ENCODE peak calls at places on chromosomes 11 and 22, in eight cellular contexts. M, Y, N, L, S, G, V and A are unnamed samples.
A peak's percentile ranks its signal among the peaks of the same experiment; 100 is the strongest.

GRCh38 chr22:46537221-46537945 is at the start of gene CELSR1:
- DNase-seq in M (no peak), Y (peak; percentile 13), N (no peak), L (peak; percentile 58), S (no peak), G (peak; percentile 90), V (no peak), A (no peak)

GRCh38 chr11:540583-541432 is 3.5 kb downstream of the LRRC56 start:
- DNase-seq in M (no peak), Y (no peak), N (no peak), L (no peak), S (no peak), G (no peak), V (no peak), A (no peak)

GRCh38 chr11:2137202-2138071 is 1.8 kb downstream of the IGF2 start:
- DNase-seq in M (no peak), Y (peak; percentile 11), N (peak; percentile 81), L (peak; percentile 77), S (peak; percentile 59), G (peak; percentile 27), V (no peak), A (peak; percentile 18)

GRCh38 chr11:101612481-101612880 is 28.7 kb upstream of the TRPC6 start:
- DNase-seq in M (no peak), Y (no peak), N (no peak), L (no peak), S (no peak), G (no peak), V (no peak), A (no peak)

GRCh38 chr11:21007297-21007696 is 337.9 kb downstream of the NELL1 start:
- DNase-seq in M (no peak), Y (no peak), N (no peak), L (peak; percentile 14), S (no peak), G (no peak), V (no peak), A (no peak)

GRCh38 chr22:41237707-41238569 is 2.8 kb downstream of the CHADL start:
- DNase-seq in M (peak; percentile 63), Y (no peak), N (no peak), L (peak; percentile 93), S (peak; percentile 21), G (peak; percentile 74), V (no peak), A (no peak)

GRCh38 chr22:50260801-50261614 is 475 bp downstream of the MAPK12 start:
- DNase-seq in M (peak; percentile 79), Y (peak; percentile 57), N (no peak), L (peak; percentile 43), S (no peak), G (peak; percentile 73), V (no peak), A (peak; percentile 49)

GRCh38 chr11:129368889-129369672 is 6.6 kb upstream of the BARX2 start:
- DNase-seq in M (no peak), Y (no peak), N (no peak), L (no peak), S (no peak), G (peak; percentile 50), V (no peak), A (no peak)

GRCh38 chr22:46393791-46394333 is 58.3 kb downstream of the TRMU start:
- DNase-seq in M (no peak), Y (no peak), N (no peak), L (no peak), S (no peak), G (no peak), V (no peak), A (no peak)

GRCh38 chr22:49962012-49962750 is 1.6 kb downstream of the PIM3 start:
- DNase-seq in M (peak; percentile 91), Y (peak; percentile 88), N (peak; percentile 78), L (peak; percentile 77), S (peak; percentile 89), G (peak; percentile 95), V (peak; percentile 74), A (peak; percentile 78)

GRCh38 chr11:1548221-1549070 is 23.6 kb downstream of the DUSP8 start:
- DNase-seq in M (peak; percentile 79), Y (peak; percentile 39), N (no peak), L (peak; percentile 73), S (no peak), G (peak; percentile 68), V (peak; percentile 7), A (peak; percentile 51)

GRCh38 chr22:37633082-37633692 is 6.3 kb upstream of the SH3BP1 start:
- DNase-seq in M (no peak), Y (no peak), N (no peak), L (no peak), S (no peak), G (no peak), V (no peak), A (no peak)

GRCh38 chr11:87879118-87879517 is 296.1 kb downstream of the RAB38 start:
- DNase-seq in M (no peak), Y (no peak), N (peak; percentile 3), L (no peak), S (no peak), G (peak; percentile 3), V (no peak), A (no peak)

GRCh38 chr11:123490527-123490926 is 60.5 kb downstream of the GRAMD1B start:
- DNase-seq in M (no peak), Y (no peak), N (no peak), L (no peak), S (no peak), G (no peak), V (no peak), A (no peak)
- TF ChIP-seq CTCF in M (no peak), Y (no peak), N (no peak), L (no peak), S (no peak), G (no peak), V (no peak), A (peak; percentile 33)

GRCh38 chr11:125935056-125935455 is 10.8 kb upstream of the VSIG10L2 start:
- DNase-seq in M (no peak), Y (no peak), N (no peak), L (no peak), S (no peak), G (no peak), V (no peak), A (no peak)
- TF ChIP-seq CTCF in M (no peak), Y (no peak), N (peak; percentile 1), L (no peak), S (no peak), G (peak; percentile 13), V (no peak), A (no peak)

GRCh38 chr11:116187026-116187425 is 585.8 kb downstream of the BUD13 start:
- DNase-seq in M (no peak), Y (no peak), N (no peak), L (no peak), S (no peak), G (no peak), V (no peak), A (no peak)
- TF ChIP-seq CTCF in M (no peak), Y (no peak), N (no peak), L (no peak), S (no peak), G (no peak), V (no peak), A (no peak)

GRCh38 chr11:115869131-115869530 is 364.9 kb upstream of the CADM1 start:
- DNase-seq in M (no peak), Y (no peak), N (no peak), L (no peak), S (no peak), G (no peak), V (no peak), A (no peak)

GRCh38 chr11:115872418-115872817 is 368.2 kb upstream of the CADM1 start:
- DNase-seq in M (no peak), Y (no peak), N (no peak), L (no peak), S (no peak), G (no peak), V (no peak), A (no peak)

GRCh38 chr11:115871161-115871750 is 367.0 kb upstream of the CADM1 start:
- DNase-seq in M (no peak), Y (no peak), N (no peak), L (no peak), S (no peak), G (no peak), V (no peak), A (no peak)

GRCh38 chr11:115873813-115874212 is 369.6 kb upstream of the CADM1 start:
- DNase-seq in M (no peak), Y (no peak), N (no peak), L (no peak), S (no peak), G (no peak), V (no peak), A (no peak)

DNA sequence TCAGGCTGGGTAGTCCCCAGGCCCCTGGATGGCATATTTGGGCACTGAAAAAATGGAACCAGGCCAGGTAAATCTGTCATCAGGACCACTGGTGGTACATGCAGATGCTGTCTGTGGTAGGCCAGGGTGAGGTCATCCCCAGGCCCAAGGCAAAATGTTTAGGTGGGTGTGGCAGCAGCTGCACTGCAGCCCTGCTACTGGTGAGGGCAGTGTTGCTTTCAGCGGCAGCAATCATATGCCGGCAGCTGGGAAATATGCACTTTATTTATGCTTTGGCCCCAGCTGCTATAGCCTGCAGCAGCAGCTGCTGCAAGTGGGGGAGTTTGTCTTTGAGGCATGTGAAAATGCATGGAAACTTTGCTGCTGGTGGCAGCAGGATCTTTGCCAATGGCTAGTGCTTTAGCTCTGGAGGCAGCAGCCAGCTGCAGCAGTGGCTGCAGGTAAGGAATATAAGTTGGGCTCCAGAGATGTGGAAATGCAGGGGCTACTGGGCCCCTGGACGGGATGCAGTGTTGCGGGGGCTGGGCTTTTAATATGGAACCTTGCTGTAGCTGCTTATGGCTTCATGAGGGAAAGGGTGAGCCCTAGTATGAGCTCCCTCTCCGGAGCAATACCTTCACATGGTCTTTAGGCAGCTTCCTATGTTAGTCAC is 365.7 kb upstream of the CADM1 start:
- DNase-seq in M (no peak), Y (no peak), N (no peak), L (peak; percentile 67), S (no peak), G (peak; percentile 1), V (no peak), A (no peak)
- TF ChIP-seq CTCF in M (no peak), Y (no peak), N (no peak), L (peak; percentile 52), S (no peak), G (no peak), V (peak; percentile 62), A (no peak)

GRCh38 chr11:120210651-120211521 is at the start of gene OAF:
- DNase-seq in M (peak; percentile 62), Y (peak; percentile 84), N (peak; percentile 61), L (peak; percentile 87), S (peak; percentile 73), G (peak; percentile 78), V (no peak), A (peak; percentile 76)
- TF ChIP-seq CTCF in M (no peak), Y (peak; percentile 3), N (no peak), L (no peak), S (no peak), G (no peak), V (peak; percentile 9), A (peak; percentile 59)

GRCh38 chr11:44133335-44133946 is 38.0 kb downstream of the EXT2 start:
- DNase-seq in M (no peak), Y (peak; percentile 71), N (no peak), L (no peak), S (peak; percentile 19), G (peak; percentile 42), V (no peak), A (peak; percentile 24)
- TF ChIP-seq CTCF in M (peak; percentile 46), Y (peak; percentile 69), N (peak; percentile 77), L (peak; percentile 39), S (peak; percentile 32), G (peak; percentile 69), V (peak; percentile 68), A (peak; percentile 81)